ENCODE peak calls at places on chromosome 6, in ten cellular contexts. Z is OCI-LY7, O is GM23248, V is GM23338, J is PC-9, A is HCT116, R is hepatocyte, G is SK-N-SH, I is MM.1S, W is PC-3. M is an unnamed sample.

GRCh38 chr6:147366290-147366689 is 142.2 kb upstream of the SAMD5 start:
- DNase-seq in W (no peak), G (no peak), O (no peak), A (no peak), J (no peak), I (no peak), R (no peak), Z (no peak), V (peak; percentile 46), M (no peak)

GRCh38 chr6:158086054-158086705 is 81.9 kb downstream of the SERAC1 start:
- DNase-seq in Z (no peak), G (no peak), J (no peak), I (no peak), R (no peak), V (no peak), A (no peak), W (no peak), O (peak; percentile 71), M (no peak)

GRCh38 chr6:5466459-5466858 is 205.1 kb downstream of the FARS2 start:
- DNase-seq in O (peak; percentile 88), G (no peak), J (no peak), A (no peak), W (peak; percentile 54), V (no peak), R (no peak), I (no peak), Z (no peak), M (no peak)

GRCh38 chr6:33502486-33502885 is 48.1 kb downstream of the ZBTB9 start:
- DNase-seq in I (no peak), O (no peak), A (no peak), J (no peak), V (no peak), W (no peak), G (no peak), R (no peak), Z (no peak), M (no peak)

GRCh38 chr6:17466707-17467106 is 73.3 kb downstream of the CAP2 start:
- DNase-seq in W (peak; percentile 57), A (no peak), V (no peak), R (no peak), O (peak; percentile 30), I (no peak), J (no peak), Z (no peak), G (no peak), M (no peak)

GRCh38 chr6:134577998-134578397 is 260.1 kb upstream of the SGK1 start:
- DNase-seq in J (no peak), G (no peak), Z (no peak), W (peak; percentile 12), A (peak; percentile 1), R (no peak), O (peak; percentile 55), I (no peak), V (peak; percentile 24), M (no peak)

GRCh38 chr6:17536586-17536985 is 63.5 kb upstream of the FAM8A1 start:
- DNase-seq in G (no peak), Z (no peak), I (no peak), J (no peak), V (no peak), R (no peak), A (no peak), O (no peak), W (no peak), M (no peak)

GRCh38 chr6:144601221-144601620 is 316.1 kb downstream of the UTRN start:
- DNase-seq in J (no peak), Z (no peak), G (no peak), V (no peak), I (no peak), W (no peak), R (no peak), A (no peak), O (no peak), M (no peak)

GRCh38 chr6:5422321-5422915 is 161.1 kb downstream of the FARS2 start:
- DNase-seq in A (peak; percentile 7), V (peak; percentile 76), R (peak; percentile 53), O (peak; percentile 70), I (no peak), Z (peak; percentile 23), J (no peak), W (peak; percentile 72), G (peak; percentile 36), M (peak; percentile 65)

GRCh38 chr6:113102761-113103160 is 754.4 kb upstream of the MARCKS start:
- DNase-seq in A (no peak), O (peak; percentile 19), V (no peak), R (no peak), J (no peak), W (peak; percentile 25), Z (no peak), I (no peak), G (no peak), M (no peak)

GRCh38 chr6:73079611-73079955 is 145.7 kb downstream of the KHDC1L start:
- DNase-seq in V (no peak), G (no peak), W (peak; percentile 83), J (no peak), I (no peak), A (no peak), Z (no peak), R (peak; percentile 8), O (peak; percentile 68), M (no peak)

GRCh38 chr6:35304299-35304698 is 6.7 kb downstream of the DEF6 start:
- DNase-seq in Z (no peak), J (no peak), I (no peak), R (no peak), A (no peak), G (no peak), W (no peak), O (no peak), V (no peak), M (no peak)

GRCh38 chr6:35299674-35300073 is 2.1 kb downstream of the DEF6 start:
- DNase-seq in V (no peak), R (no peak), A (no peak), G (no peak), O (no peak), J (no peak), Z (peak; percentile 54), W (no peak), I (no peak), M (peak; percentile 87)

GRCh38 chr6:35305117-35305516 is 7.5 kb downstream of the DEF6 start:
- DNase-seq in O (no peak), G (no peak), V (peak; percentile 49), I (no peak), J (no peak), Z (no peak), A (no peak), W (peak; percentile 14), R (no peak), M (no peak)

GRCh38 chr6:35300848-35301247 is 3.2 kb downstream of the DEF6 start:
- DNase-seq in Z (no peak), R (no peak), G (no peak), J (no peak), A (no peak), V (no peak), O (no peak), W (no peak), I (no peak), M (no peak)

DNA sequence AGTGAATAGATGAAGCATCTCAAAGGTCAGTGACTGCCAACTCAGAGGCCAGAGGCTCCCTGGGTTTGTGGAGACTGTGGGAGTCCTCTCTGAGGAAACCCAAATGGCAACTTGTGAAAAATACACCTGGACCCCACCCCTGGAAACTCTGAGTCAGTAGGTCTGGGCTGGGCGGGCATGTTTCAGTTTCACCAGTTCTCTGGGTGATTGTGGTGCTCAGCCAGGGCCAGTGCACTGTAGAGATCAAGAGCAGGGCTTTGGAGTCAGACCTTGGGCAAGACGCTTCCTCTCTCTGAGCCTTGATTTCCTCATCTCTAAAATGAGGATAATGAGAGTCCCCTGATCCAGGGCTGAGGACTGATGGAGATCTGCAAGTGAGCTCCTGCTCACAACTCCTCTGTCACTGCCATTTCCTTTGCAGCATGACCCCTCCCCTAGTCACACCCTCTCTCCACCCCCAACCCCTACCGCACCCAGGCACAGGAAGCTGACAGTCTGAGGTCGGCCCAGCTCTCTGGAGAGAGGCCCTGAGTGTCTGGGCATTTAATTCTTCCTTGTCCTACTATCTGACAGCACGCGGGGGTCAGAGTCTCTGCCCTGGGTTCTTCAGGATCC is 5.1 kb downstream of the DEF6 start:
- DNase-seq in W (peak; percentile 60), R (peak; percentile 50), G (peak; percentile 44), J (peak; percentile 74), V (peak; percentile 75), O (peak; percentile 8), A (peak; percentile 31), I (peak; percentile 94), Z (peak; percentile 81), M (peak; percentile 81)
- H2AFZ ChIP-seq in W (peak overlapping the region; percentile 57), R (no peak overlapping the region), G (peak overlapping the region; percentile 24), J (peak overlapping the region; percentile 26), V (peak overlapping the region; percentile 6), O (no peak overlapping the region), A (no peak overlapping the region), I (peak overlapping the region; percentile 2), Z (no peak overlapping the region), M (no peak overlapping the region)

GRCh38 chr6:84866715-84867114 is 102.3 kb upstream of the TBX18 start:
- DNase-seq in Z (no peak), R (no peak), I (no peak), W (no peak), G (no peak), V (no peak), A (no peak), O (no peak), J (no peak), M (no peak)
- H3K27ac ChIP-seq in Z (no peak overlapping the region), R (no peak overlapping the region), I (no peak overlapping the region), W (no peak overlapping the region), G (no peak overlapping the region), V (no peak overlapping the region), A (no peak overlapping the region), O (no peak overlapping the region), J (no peak overlapping the region), M (no peak overlapping the region)

GRCh38 chr6:109660526-109660925 is 30.5 kb downstream of the AK9 start:
- DNase-seq in R (no peak), G (no peak), V (no peak), J (no peak), A (no peak), O (no peak), W (peak; percentile 31), I (no peak), Z (no peak), M (no peak)

GRCh38 chr6:109662192-109662591 is 28.8 kb downstream of the AK9 start:
- DNase-seq in V (no peak), J (no peak), I (no peak), G (no peak), W (peak; percentile 25), A (no peak), R (no peak), O (peak; percentile 29), Z (no peak), M (no peak)
- H3K9me2 ChIP-seq in V (peaks cover 3% of the 10 kb centered on the region), J (no peaks in the 10 kb centered on the region), I (no peaks in the 10 kb centered on the region), G (no peaks in the 10 kb centered on the region), W (no peaks in the 10 kb centered on the region), A (no peaks in the 10 kb centered on the region), R (no peaks in the 10 kb centered on the region), O (no peaks in the 10 kb centered on the region), Z (no peaks in the 10 kb centered on the region), M (no peaks in the 10 kb centered on the region)

DNA sequence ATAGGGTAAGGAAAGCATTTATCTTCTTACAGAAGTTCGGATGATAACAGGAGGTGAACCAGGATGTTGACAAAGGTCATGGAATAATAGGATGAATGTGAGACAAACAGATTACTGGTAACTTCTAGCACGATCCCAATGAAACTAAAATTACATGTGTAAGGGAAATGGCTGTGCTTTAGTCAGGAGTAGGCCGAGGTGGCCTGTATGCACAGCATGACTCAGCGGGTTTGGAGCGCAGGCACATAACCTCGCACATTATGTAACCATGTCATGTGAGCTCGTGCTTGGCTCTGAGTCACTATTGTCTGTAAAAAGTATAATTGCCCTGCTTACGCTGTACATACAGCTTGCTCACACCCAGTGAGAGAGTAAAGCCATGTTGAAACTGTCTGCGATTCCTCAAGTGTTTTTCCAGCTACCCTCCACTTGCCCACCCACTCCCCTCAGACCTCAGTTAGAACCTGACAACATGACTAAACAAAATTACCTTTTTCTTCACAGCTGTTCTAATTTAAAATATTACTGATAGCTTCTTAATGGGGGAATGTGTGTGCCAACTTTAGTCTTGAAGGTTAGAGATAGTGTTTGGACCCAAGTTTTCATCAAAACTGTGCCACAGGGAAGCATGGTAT is 8.2 kb downstream of the CYB5R4 start:
- DNase-seq in I (no peak), J (peak; percentile 74), R (peak; percentile 41), W (peak; percentile 89), V (peak; percentile 70), O (peak; percentile 100), A (peak; percentile 21), Z (peak; percentile 91), G (no peak), M (peak; percentile 56)
- H2AFZ ChIP-seq in I (no peak overlapping the region), J (no peak overlapping the region), R (no peak overlapping the region), W (peak overlapping the region; percentile 14), V (no peak overlapping the region), O (peak overlapping the region; percentile 62), A (no peak overlapping the region), Z (no peak overlapping the region), G (no peak overlapping the region), M (no peak overlapping the region)

M was measured in Karpas-422.